ENCODE peak calls at places on chromosomes 3 and 15, in six cellular contexts. Z, O, P, T, E and N are unnamed samples.

GRCh38 chr15:101193781-101194180 is 58.1 kb downstream of the CHSY1 start:
- DNase-seq in P (no peak), T (no peak), Z (no peak), O (no peak), E (no peak), N (no peak)

GRCh38 chr3:1400571-1400970 is 307.7 kb downstream of the CNTN6 start:
- DNase-seq in P (no peak), O (no peak), E (no peak), Z (no peak), T (no peak), N (no peak)

GRCh38 chr3:46087871-46088270 is 60.6 kb upstream of the XCR1 start:
- DNase-seq in T (no peak), E (no peak), P (peak), Z (peak), O (no peak), N (peak)

GRCh38 chr3:139107424-139108252 is 62.9 kb upstream of the PRR23C start:
- DNase-seq in P (no peak), E (no peak), T (no peak), Z (no peak), O (no peak), N (no peak)

GRCh38 chr15:80988148-80988796 is 1.3 kb downstream of the MESD start:
- DNase-seq in Z (no peak), E (no peak), T (no peak), O (no peak), P (no peak), N (no peak)

GRCh38 chr3:141804778-141805639 is 41.8 kb downstream of the GRK7 start:
- DNase-seq in O (no peak), Z (no peak), T (no peak), P (no peak), E (no peak), N (no peak)

GRCh38 chr3:155805204-155805801 is 775 bp downstream of the C3orf33 start:
- DNase-seq in Z (no peak), O (peak), E (no peak), P (peak), T (peak), N (no peak)

GRCh38 chr3:134341391-134341790 is 32.9 kb downstream of the AMOTL2 start:
- DNase-seq in P (no peak), Z (no peak), E (no peak), O (no peak), T (no peak), N (no peak)

GRCh38 chr3:114076711-114077110 is 20.2 kb downstream of the QTRT2 start:
- DNase-seq in Z (no peak), E (no peak), T (no peak), O (peak), P (no peak), N (no peak)

GRCh38 chr15:70087708-70088352 is 9.9 kb downstream of the TLE3 start:
- DNase-seq in O (no peak), Z (no peak), T (no peak), P (no peak), E (peak), N (no peak)

DNA sequence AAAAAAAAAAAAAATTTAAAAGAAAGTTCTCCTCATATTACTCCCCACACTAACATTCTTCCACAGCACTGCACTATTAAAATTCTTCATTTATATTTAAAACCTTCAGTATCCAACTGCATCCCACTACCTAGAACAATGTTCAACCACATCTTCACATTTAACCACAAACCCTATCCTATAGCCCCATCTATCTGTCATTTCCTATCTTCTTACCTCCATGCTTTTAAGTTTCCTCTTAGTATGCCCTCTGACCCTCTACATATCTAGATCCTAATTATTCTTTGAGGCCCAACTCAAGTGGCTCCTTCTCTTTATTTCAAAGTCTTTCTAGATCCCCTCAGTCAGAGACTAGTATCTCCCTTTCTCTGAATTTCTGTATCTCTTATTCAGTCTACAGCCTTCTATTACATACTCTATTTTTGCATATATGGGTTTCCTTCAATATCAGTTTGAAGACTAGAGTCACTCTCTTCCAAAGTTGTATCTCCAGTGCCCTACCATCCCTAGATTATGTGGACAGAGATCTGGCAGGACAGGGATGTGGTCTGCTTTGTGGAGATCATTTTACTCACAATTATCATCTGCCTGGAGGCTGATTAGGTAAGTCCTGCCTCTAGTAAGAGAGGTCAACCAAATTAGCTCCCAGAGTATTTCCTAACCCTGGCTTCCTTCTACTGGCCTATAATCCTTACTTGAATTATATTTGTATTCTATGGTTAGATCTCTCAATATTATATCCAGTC is 1.4 kb downstream of the CIAO2A start:
- DNase-seq in Z (peak), E (no peak), T (no peak), P (peak), O (no peak), N (peak)
- TF ChIP-seq CTCF in Z (no peak), E (no peak), T (no peak), P (no peak), O (no peak), N (no peak)

DNA sequence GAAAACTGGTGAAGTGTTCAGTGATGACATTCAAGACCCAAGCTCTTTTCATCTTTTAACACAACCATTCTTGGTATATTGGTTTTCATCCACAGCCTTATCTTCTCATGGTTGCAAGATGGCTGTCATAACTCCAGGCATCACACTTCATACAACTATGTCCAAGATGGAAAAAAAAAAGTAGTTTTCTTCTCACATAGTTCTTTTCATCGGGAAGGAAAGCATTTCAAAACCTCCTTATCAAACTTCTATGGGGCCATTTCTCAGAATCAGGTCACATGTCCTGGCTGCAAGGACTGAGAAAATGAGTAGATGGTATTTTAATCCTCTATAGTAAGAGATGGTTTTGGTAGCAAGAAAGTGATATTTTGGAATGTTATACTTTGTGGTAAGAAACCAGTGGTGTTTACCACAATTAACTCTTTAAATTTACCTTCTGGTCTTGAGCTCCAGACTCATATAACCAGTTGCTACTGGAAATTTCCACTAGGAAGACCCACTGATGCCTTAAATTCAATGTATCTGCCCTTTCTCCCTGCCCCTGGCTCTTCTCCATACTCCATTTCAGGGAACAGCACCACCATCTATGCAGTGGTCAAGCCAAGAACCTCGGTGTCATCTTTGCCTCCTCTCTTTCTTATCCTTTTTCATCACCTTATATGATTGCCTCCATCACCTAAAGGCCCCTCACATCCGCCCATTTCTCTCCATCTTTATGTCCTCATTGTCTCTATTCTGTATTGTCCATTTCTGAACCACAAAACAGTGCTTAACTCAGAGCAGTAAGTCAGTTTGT is 20.9 kb upstream of the MFSD1 start:
- DNase-seq in E (no peak), Z (no peak), O (no peak), P (no peak), T (no peak), N (no peak)
- TF ChIP-seq CTCF in E (no peak), Z (no peak), O (no peak), P (no peak), T (no peak), N (no peak)

DNA sequence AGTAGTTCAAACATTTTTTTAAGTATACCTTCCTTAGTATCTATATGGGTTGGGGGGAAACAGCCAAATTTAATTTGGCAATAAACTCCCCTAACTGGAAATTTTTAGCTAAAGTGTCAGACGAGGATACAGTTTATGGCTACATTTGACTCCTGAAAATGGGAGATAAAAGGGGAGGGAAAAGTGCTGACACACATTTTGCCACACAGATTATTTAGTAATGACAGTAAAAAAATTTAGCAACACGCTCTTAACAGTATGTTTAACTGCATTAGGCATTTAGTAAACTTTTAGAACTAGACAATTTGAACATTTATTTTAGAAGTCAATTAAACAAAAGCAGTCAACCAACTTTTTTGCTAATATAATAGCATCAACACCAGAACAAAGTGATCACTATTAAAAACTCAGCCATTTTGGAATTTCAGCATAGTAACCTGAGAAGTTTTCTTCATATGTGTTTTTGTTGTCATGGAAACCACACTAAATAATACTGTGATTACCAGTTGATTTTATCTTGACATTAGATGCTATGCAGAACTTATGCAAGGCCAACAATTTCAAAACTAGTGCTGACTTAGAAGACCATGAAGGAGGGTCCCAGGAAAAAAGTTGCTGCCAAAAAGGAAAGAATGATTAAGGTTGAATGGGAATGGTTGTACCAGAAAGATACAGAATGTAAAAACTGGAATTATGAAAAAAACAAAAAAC is 47.0 kb upstream of the TFG start:
- DNase-seq in Z (no peak), O (no peak), P (no peak), T (no peak), E (no peak), N (no peak)
- TF ChIP-seq CTCF in Z (no peak), O (no peak), P (no peak), T (no peak), E (no peak), N (no peak)

GRCh38 chr3:32118215-32118614 is 11.8 kb downstream of the GPD1L start:
- DNase-seq in E (no peak), Z (no peak), P (no peak), T (no peak), O (no peak), N (no peak)
- TF ChIP-seq CTCF in E (no peak), Z (no peak), P (no peak), T (no peak), O (no peak), N (no peak)

GRCh38 chr3:129016366-129016724 is 15.2 kb downstream of the EFCC1 start:
- DNase-seq in P (peak), O (peak), Z (peak), T (no peak), E (no peak), N (no peak)
- TF ChIP-seq CTCF in P (peak), O (no peak), Z (no peak), T (no peak), E (peak), N (no peak)

GRCh38 chr3:165204445-165204844 is 8.3 kb upstream of the SLITRK3 start:
- DNase-seq in P (no peak), Z (no peak), E (no peak), O (no peak), T (no peak), N (no peak)

GRCh38 chr3:165210727-165211126 is 14.5 kb upstream of the SLITRK3 start:
- DNase-seq in P (no peak), T (no peak), Z (no peak), O (no peak), E (no peak), N (no peak)

GRCh38 chr3:165210132-165210531 is 13.9 kb upstream of the SLITRK3 start:
- DNase-seq in O (no peak), T (no peak), Z (no peak), E (no peak), P (no peak), N (no peak)

GRCh38 chr3:165202995-165203394 is 6.8 kb upstream of the SLITRK3 start:
- DNase-seq in T (no peak), P (no peak), Z (no peak), E (no peak), O (no peak), N (no peak)

GRCh38 chr3:165206454-165207266 is 10.5 kb upstream of the SLITRK3 start:
- DNase-seq in T (peak), P (peak), O (peak), E (peak), Z (peak), N (peak)
- TF ChIP-seq CTCF in T (peak), P (peak), O (peak), E (peak), Z (peak), N (peak)

GRCh38 chr3:126378341-126378751 is 16.4 kb upstream of the CFAP100 start:
- DNase-seq in P (no peak), O (no peak), T (no peak), E (no peak), Z (no peak), N (no peak)
- TF ChIP-seq CTCF in P (no peak), O (no peak), T (no peak), E (no peak), Z (no peak), N (no peak)

GRCh38 chr3:67819447-67819846 is 165.0 kb upstream of the SUCLG2 start:
- DNase-seq in O (peak), T (no peak), P (peak), Z (no peak), E (no peak), N (no peak)
- TF ChIP-seq CTCF in O (peak), T (peak), P (peak), Z (peak), E (peak), N (peak)

GRCh38 chr3:123735456-123735855 is 148.7 kb downstream of the MYLK start:
- DNase-seq in P (no peak), Z (no peak), T (no peak), E (no peak), O (no peak), N (no peak)

GRCh38 chr3:123732447-123732846 is 147.6 kb upstream of the HACD2 start:
- DNase-seq in Z (no peak), T (no peak), E (no peak), P (no peak), O (no peak), N (no peak)

GRCh38 chr3:123733341-123733740 is 148.5 kb upstream of the HACD2 start:
- DNase-seq in P (no peak), O (no peak), T (no peak), Z (no peak), E (no peak), N (no peak)

GRCh38 chr3:123734527-123734902 is 149.6 kb downstream of the MYLK start:
- DNase-seq in T (no peak), O (no peak), E (no peak), P (no peak), Z (no peak), N (no peak)

GRCh38 chr3:123733805-123734526 is 149.1 kb upstream of the HACD2 start:
- DNase-seq in T (no peak), Z (no peak), O (no peak), P (no peak), E (no peak), N (no peak)
- TF ChIP-seq CTCF in T (no peak), Z (no peak), O (no peak), P (no peak), E (no peak), N (no peak)